ENCODE peak calls at places on chromosomes 13 and 19, in ten cellular contexts. Z is GM23338, G is HepG2, X is Panc1, S is suprapubic skin, I is stomach, E is vagina, A is transverse colon, B is GM12878, M is breast epithelium. C is an unnamed sample.
A peak's percentile ranks its signal among the peaks of the same experiment; 100 is the strongest.

GRCh38 chr13:26200811-26201210 is 21.3 kb downstream of the RNF6 start:
- DNase-seq in Z (no peak), G (no peak), X (no peak), S (no peak), I (no peak), E (no peak), A (no peak), B (no peak), M (no peak), C (peak; percentile 16)

GRCh38 chr13:21012211-21012610 is 49.2 kb downstream of the LATS2 start:
- DNase-seq in Z (no peak), G (peak; percentile 12), X (no peak), S (no peak), I (no peak), E (no peak), A (no peak), B (no peak), M (no peak), C (no peak)

GRCh38 chr13:26679411-26679810 is 81.2 kb downstream of the GPR12 start:
- DNase-seq in Z (no peak), G (no peak), X (no peak), S (no peak), I (no peak), E (no peak), A (no peak), B (no peak), M (no peak), C (no peak)

GRCh38 chr13:40148103-40148502 is 492.6 kb downstream of the COG6 start:
- DNase-seq in Z (no peak), G (no peak), X (no peak), S (no peak), I (no peak), E (no peak), A (no peak), B (no peak), M (no peak), C (no peak)

GRCh38 chr13:112212533-112212932 is 145.6 kb downstream of the SOX1 start:
- DNase-seq in Z (no peak), G (no peak), X (no peak), S (no peak), I (no peak), E (no peak), A (no peak), B (no peak), M (no peak), C (no peak)

GRCh38 chr19:8081569-8082550 is 29.3 kb downstream of the CCL25 start:
- DNase-seq in Z (peak; percentile 49), G (no peak), X (no peak), S (no peak), I (no peak), E (no peak), A (no peak), B (no peak), M (no peak), C (peak; percentile 12)

GRCh38 chr19:58563034-58563573 is 4.7 kb upstream of the UBE2M start:
- DNase-seq in Z (peak; percentile 50), G (no peak), X (no peak), S (no peak), I (peak; percentile 37), E (no peak), A (no peak), B (no peak), M (no peak), C (no peak)

GRCh38 chr13:78674638-78675037 is 15.7 kb upstream of the OBI1 start:
- DNase-seq in Z (no peak), G (no peak), X (no peak), S (no peak), I (no peak), E (no peak), A (no peak), B (no peak), M (no peak), C (no peak)

GRCh38 chr13:37313383-37313782 is 207.9 kb upstream of the CSNK1A1L start:
- DNase-seq in Z (no peak), G (no peak), X (no peak), S (no peak), I (no peak), E (no peak), A (no peak), B (no peak), M (no peak), C (no peak)

GRCh38 chr19:47190167-47190727 is 40.8 kb downstream of the BBC3 start:
- DNase-seq in Z (no peak), G (peak; percentile 96), X (no peak), S (no peak), I (peak; percentile 90), E (no peak), A (peak; percentile 79), B (no peak), M (peak; percentile 48), C (no peak)

GRCh38 chr19:49755956-49756355 is 7.2 kb downstream of the TSKS start:
- DNase-seq in Z (no peak), G (no peak), X (no peak), S (no peak), I (no peak), E (no peak), A (no peak), B (no peak), M (no peak), C (no peak)

GRCh38 chr19:41944336-41944735 is 14.8 kb downstream of the RABAC1 start:
- DNase-seq in Z (no peak), G (no peak), X (no peak), S (no peak), I (no peak), E (no peak), A (no peak), B (no peak), M (no peak), C (no peak)

GRCh38 chr19:51422053-51422448 is 4.6 kb upstream of the SIGLEC10 start:
- DNase-seq in Z (peak; percentile 97), G (peak; percentile 67), X (no peak), S (peak; percentile 86), I (peak; percentile 86), E (no peak), A (peak; percentile 88), B (no peak), M (peak; percentile 26), C (no peak)
- TF ChIP-seq POLR2AphosphoS5 in Z (no peak), G (no peak), X (no peak), S (no peak), I (no peak), E (no peak), A (no peak), B (no peak), M (no peak), C (no peak)

DNA sequence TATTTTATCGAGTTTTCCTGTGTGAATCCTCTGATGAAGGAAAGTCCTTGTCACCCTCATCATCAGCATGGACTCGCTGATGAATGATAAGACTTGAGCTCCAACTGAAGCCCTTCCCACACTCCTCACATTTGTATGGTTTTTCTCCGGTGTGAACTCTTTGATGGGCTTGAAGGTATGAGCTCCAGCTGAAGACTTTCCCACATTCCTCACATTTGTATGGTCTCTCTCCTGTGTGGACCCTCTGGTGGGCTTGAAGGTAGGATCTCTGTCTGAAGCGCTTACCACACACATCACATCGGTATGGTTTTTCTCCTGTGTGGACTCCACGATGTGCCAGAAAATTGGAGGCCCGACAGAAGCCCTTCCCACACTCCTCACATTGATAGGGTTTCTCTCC is 21.7 kb downstream of the ZNF45 start:
- DNase-seq in Z (no peak), G (no peak), X (no peak), S (no peak), I (no peak), E (no peak), A (no peak), B (no peak), M (no peak), C (no peak)
- H3K4me3 ChIP-seq in Z (no peak overlapping the region), G (no peak overlapping the region), X (no peak overlapping the region), S (no peak overlapping the region), I (no peak overlapping the region), E (no peak overlapping the region), A (no peak overlapping the region), B (no peak overlapping the region), M (no peak overlapping the region), C (no peak overlapping the region)

GRCh38 chr19:307111-307531 is 15.9 kb upstream of the PLPP2 start:
- DNase-seq in Z (no peak), G (no peak), X (no peak), S (no peak), I (no peak), E (no peak), A (no peak), B (no peak), M (no peak), C (no peak)

GRCh38 chr19:307793-308420 is 16.7 kb upstream of the PLPP2 start:
- DNase-seq in Z (no peak), G (no peak), X (no peak), S (no peak), I (no peak), E (no peak), A (no peak), B (no peak), M (no peak), C (no peak)

GRCh38 chr19:306151-306900 is 15.1 kb upstream of the PLPP2 start:
- DNase-seq in Z (no peak), G (no peak), X (no peak), S (no peak), I (no peak), E (no peak), A (no peak), B (no peak), M (no peak), C (no peak)

GRCh38 chr19:308471-309205 is 17.4 kb upstream of the PLPP2 start:
- DNase-seq in Z (no peak), G (no peak), X (no peak), S (no peak), I (peak; percentile 8), E (no peak), A (no peak), B (no peak), M (no peak), C (no peak)

DNA sequence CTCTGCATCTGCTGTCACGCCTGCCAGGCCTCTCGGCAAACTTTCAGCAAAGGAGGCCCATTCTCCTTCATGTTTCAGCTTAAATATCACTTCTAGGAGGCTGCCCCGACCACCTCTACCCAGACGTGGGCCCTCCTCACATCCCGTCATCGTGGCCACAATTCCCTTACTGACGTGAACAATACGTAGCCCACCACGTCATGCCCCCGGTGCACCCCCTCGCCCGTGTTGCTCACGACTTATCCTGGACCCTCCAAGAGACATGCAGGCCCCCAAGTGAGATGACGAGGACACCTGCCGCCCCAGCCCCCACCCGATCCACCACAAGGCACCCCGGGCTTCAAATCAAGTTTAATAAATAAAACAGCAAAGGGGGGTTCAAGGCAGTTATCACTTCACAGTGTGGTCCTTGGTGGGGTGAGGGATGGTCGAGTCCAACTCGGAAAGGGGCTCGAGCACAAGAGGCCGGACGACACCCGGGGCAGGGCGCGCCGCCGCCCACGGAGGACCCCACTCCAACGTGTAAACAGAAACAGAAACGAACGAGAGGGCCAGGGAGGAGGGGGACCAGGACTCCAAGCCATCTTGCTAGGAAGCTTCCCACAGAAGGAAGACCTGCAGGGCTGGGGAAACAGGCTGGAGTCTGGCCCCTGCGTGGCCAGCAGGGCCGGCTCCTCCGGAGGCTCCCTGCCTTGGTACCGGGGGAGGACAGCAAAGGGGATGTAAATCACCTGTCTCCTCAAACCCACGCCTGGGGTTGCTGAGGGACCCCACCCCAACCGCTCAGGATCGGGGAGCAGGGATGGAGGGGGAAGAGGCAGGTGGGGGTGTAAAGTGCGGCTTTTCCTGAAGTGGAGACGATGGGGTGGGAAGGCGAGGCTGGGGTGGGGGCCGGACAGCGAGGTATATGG is 14.3 kb upstream of the PLPP2 start:
- DNase-seq in Z (no peak), G (no peak), X (no peak), S (no peak), I (no peak), E (no peak), A (no peak), B (no peak), M (no peak), C (no peak)
- TF ChIP-seq POLR2AphosphoS5 in Z (no peak), G (no peak), X (no peak), S (no peak), I (no peak), E (no peak), A (no peak), B (no peak), M (no peak), C (no peak)

GRCh38 chr13:54368387-54368786 is 1339.8 kb downstream of the OLFM4 start:
- DNase-seq in Z (no peak), G (no peak), X (no peak), S (no peak), I (no peak), E (no peak), A (no peak), B (no peak), M (no peak), C (no peak)
- H3K4me3 ChIP-seq in Z (no peak overlapping the region), G (no peak overlapping the region), X (no peak overlapping the region), S (no peak overlapping the region), I (no peak overlapping the region), E (no peak overlapping the region), A (no peak overlapping the region), B (no peak overlapping the region), M (no peak overlapping the region), C (no peak overlapping the region)

C was measured in SK-N-MC.